ENCODE peak calls at places on chromosomes 5 and 9, in five cellular contexts. N, D, W, K and Q are unnamed samples.

GRCh38 chr5:141149812-141150211 is at the start of gene PCDHB6:
- DNase-seq in N (peak), D (no peak), W (peak), K (peak), Q (no peak)

GRCh38 chr9:113516840-113517577 is 53.5 kb downstream of the RGS3 start:
- DNase-seq in N (peak), D (no peak), W (no peak), K (no peak), Q (no peak)

GRCh38 chr9:72540348-72540873 is 19.0 kb downstream of the TMC1 start:
- DNase-seq in N (peak), D (no peak), W (peak), K (peak), Q (no peak)

GRCh38 chr9:7578951-7579743 is 220.4 kb downstream of the DMAC1 start:
- DNase-seq in N (no peak), D (peak), W (no peak), K (no peak), Q (peak)

GRCh38 chr9:133163559-133164208 is at the start of gene GBGT1:
- DNase-seq in N (no peak), D (no peak), W (peak), K (no peak), Q (no peak)

GRCh38 chr9:107239474-107239873 is 43.6 kb upstream of the RAD23B start:
- DNase-seq in N (peak), D (no peak), W (peak), K (peak), Q (no peak)

GRCh38 chr5:113194125-113194524 is 217.5 kb downstream of the DCP2 start:
- DNase-seq in N (no peak), D (no peak), W (no peak), K (no peak), Q (no peak)

GRCh38 chr5:145936401-145937131 is at the start of gene SH3RF2:
- DNase-seq in N (peak), D (peak), W (peak), K (peak), Q (peak)

GRCh38 chr9:78292716-78293497 is 4.0 kb upstream of the PSAT1 start:
- DNase-seq in N (no peak), D (no peak), W (no peak), K (no peak), Q (no peak)

GRCh38 chr5:10532421-10532820 is 31.4 kb upstream of the ANKRD33B start:
- DNase-seq in N (no peak), D (no peak), W (no peak), K (no peak), Q (no peak)

GRCh38 chr9:131739192-131739961 is 499 bp downstream of the RAPGEF1 start:
- DNase-seq in N (no peak), D (peak), W (peak), K (peak), Q (no peak)

GRCh38 chr5:150904479-150905311 is at the start of gene ZNF300:
- DNase-seq in N (peak), D (peak), W (peak), K (peak), Q (peak)

GRCh38 chr5:124668353-124669299 is 77.8 kb downstream of the ZNF608 start:
- DNase-seq in N (no peak), D (no peak), W (no peak), K (no peak), Q (no peak)

GRCh38 chr5:83472213-83472507 is 616 bp downstream of the VCAN start:
- DNase-seq in N (no peak), D (no peak), W (no peak), K (no peak), Q (no peak)
- H3K4me3 ChIP-seq in N (peak), D (peak), W (peak), K (peak), Q (peak)

GRCh38 chr5:116011046-116011445 is 21.2 kb upstream of the ARL14EPL start:
- DNase-seq in N (peak), D (no peak), W (peak), K (no peak), Q (no peak)

GRCh38 chr5:116009806-116010205 is 22.5 kb upstream of the ARL14EPL start:
- DNase-seq in N (no peak), D (no peak), W (peak), K (no peak), Q (no peak)

GRCh38 chr5:116013207-116013777 is 19.0 kb upstream of the ARL14EPL start:
- DNase-seq in N (peak), D (no peak), W (peak), K (no peak), Q (peak)

DNA sequence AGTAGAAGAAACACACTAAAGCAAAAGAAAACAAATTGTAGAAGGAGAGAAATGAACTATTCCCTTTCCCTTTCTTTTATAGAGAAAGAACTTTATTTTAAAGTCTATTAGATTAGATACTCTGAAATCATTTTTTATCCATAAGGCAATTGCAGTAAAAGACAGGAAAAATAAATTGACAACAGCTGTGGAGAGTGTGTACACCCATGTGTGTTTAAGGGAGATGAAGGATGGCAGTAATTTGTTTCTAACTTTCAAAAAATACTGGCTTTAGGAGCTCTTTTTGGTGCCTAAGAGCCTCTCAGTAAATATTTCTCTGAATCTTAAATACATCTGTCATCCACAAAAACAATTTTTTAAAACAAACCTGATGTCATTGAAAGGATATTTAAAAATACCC is 18.3 kb upstream of the ARL14EPL start:
- DNase-seq in N (no peak), D (no peak), W (no peak), K (no peak), Q (no peak)
- H3K9ac ChIP-seq in N (no peak), D (no peak), W (no peak), K (no peak), Q (no peak)

GRCh38 chr5:177512736-177513380 is 3.2 kb upstream of the DOK3 start:
- DNase-seq in N (no peak), D (no peak), W (no peak), K (no peak), Q (no peak)

GRCh38 chr5:177513500-177513899 is 3.3 kb downstream of the DDX41 start:
- DNase-seq in N (no peak), D (no peak), W (no peak), K (no peak), Q (no peak)

GRCh38 chr5:177514541-177514940 is 2.2 kb downstream of the DDX41 start:
- DNase-seq in N (no peak), D (no peak), W (no peak), K (no peak), Q (no peak)

GRCh38 chr5:177516601-177517568 is at the start of gene DDX41:
- DNase-seq in N (peak), D (peak), W (peak), K (peak), Q (peak)

DNA sequence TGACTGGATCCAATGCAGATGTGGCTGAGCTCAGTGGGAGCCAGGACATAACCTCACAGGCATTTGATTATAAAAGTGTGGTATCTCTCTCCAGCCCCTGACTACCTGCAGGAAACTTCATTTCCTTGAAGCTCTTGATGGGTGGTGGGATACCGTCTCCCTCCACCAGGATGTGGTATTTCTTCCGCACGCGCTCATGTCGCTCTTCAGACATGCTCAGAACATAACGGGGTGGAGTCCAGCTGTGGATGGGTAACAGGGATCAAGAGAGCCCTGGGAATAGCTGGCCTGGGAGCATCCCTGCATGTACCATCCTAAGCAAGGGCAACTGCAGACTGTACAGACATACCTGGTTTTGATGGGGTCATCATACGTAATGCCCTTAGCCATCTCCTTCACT is 1.2 kb downstream of the DDX41 start:
- DNase-seq in N (no peak), D (no peak), W (no peak), K (no peak), Q (no peak)
- H3K4me3 ChIP-seq in N (peak), D (peak), W (peak), K (peak), Q (peak)

GRCh38 chr9:126613656-126614055 is at the start of gene LMX1B:
- DNase-seq in N (peak), D (no peak), W (peak), K (peak), Q (no peak)
- H3K9ac ChIP-seq in N (no peak), D (peak), W (no peak), K (peak), Q (peak)

GRCh38 chr5:40137223-40137622 is 542.5 kb upstream of the PTGER4 start:
- DNase-seq in N (no peak), D (no peak), W (no peak), K (no peak), Q (no peak)

GRCh38 chr5:40141418-40141817 is 538.3 kb upstream of the PTGER4 start:
- DNase-seq in N (no peak), D (no peak), W (no peak), K (no peak), Q (no peak)
- H3K4me3 ChIP-seq in N (no peak), D (no peak), W (no peak), K (no peak), Q (no peak)

GRCh38 chr5:37735649-37736347 is 104.0 kb downstream of the GDNF start:
- DNase-seq in N (peak), D (no peak), W (peak), K (no peak), Q (no peak)
- H3K9ac ChIP-seq in N (no peak), D (no peak), W (no peak), K (no peak), Q (no peak)